ENCODE peak calls at places on chromosomes 6 and 20, in nine cellular contexts. H, M, W, L, V, Q, P, J and T are unnamed samples.

GRCh38 chr20:40551125-40551530 is 137.9 kb downstream of the MAFB start:
- DNase-seq in H (no peak), M (no peak), W (no peak), L (no peak), V (no peak), Q (peak; percentile 72), P (no peak), J (no peak), T (no peak)

GRCh38 chr6:30759575-30760239 is 15.4 kb upstream of the IER3 start:
- DNase-seq in H (no peak), M (no peak), W (no peak), L (no peak), V (no peak), Q (no peak), P (no peak), J (no peak), T (peak; percentile 93)

GRCh38 chr6:133467231-133467981 is 226.2 kb downstream of the EYA4 start:
- DNase-seq in H (no peak), M (no peak), W (no peak), L (no peak), V (no peak), Q (no peak), P (no peak), J (no peak), T (no peak)

GRCh38 chr6:7500737-7501282 is 40.7 kb upstream of the DSP start:
- DNase-seq in H (no peak), M (no peak), W (no peak), L (no peak), V (no peak), Q (no peak), P (no peak), J (no peak), T (no peak)

GRCh38 chr20:11585752-11586352 is 331.8 kb upstream of the BTBD3 start:
- DNase-seq in H (no peak), M (no peak), W (no peak), L (no peak), V (no peak), Q (no peak), P (no peak), J (no peak), T (peak; percentile 24)

GRCh38 chr6:62324817-62325216 is 38.8 kb upstream of the KHDRBS2 start:
- DNase-seq in H (no peak), M (no peak), W (no peak), L (no peak), V (no peak), Q (no peak), P (no peak), J (no peak), T (no peak)

GRCh38 chr6:116398366-116399005 is 27.7 kb downstream of the DSE start:
- DNase-seq in H (no peak), M (no peak), W (no peak), L (no peak), V (no peak), Q (no peak), P (no peak), J (no peak), T (peak; percentile 63)

GRCh38 chr6:3194535-3195376 is 32.7 kb downstream of the TUBB2B start:
- DNase-seq in H (no peak), M (peak; percentile 89), W (no peak), L (peak; percentile 14), V (no peak), Q (no peak), P (no peak), J (peak; percentile 43), T (no peak)

GRCh38 chr6:97947841-97948240 is 664.8 kb upstream of the MMS22L start:
- DNase-seq in H (no peak), M (no peak), W (peak; percentile 6), L (no peak), V (no peak), Q (no peak), P (no peak), J (no peak), T (peak; percentile 10)

GRCh38 chr20:62190639-62191411 is 8.0 kb downstream of the MTG2 start:
- DNase-seq in H (no peak), M (peak; percentile 49), W (no peak), L (no peak), V (no peak), Q (peak; percentile 26), P (no peak), J (peak; percentile 66), T (no peak)